ENCODE peak calls at places on chromosomes 4 and X, in ten cellular contexts. L, B, A, O, R, K, I, M, C and Y are unnamed samples.
A peak's percentile ranks its signal among the peaks of the same experiment; 100 is the strongest.

GRCh38 chr4:29467044-29467717 is 1253.0 kb upstream of the PCDH7 start:
- DNase-seq in A (no peak), M (no peak), B (no peak), C (no peak), K (no peak), I (peak; percentile 12), O (no peak), L (peak; percentile 33), R (no peak), Y (no peak)

GRCh38 chr4:151012836-151013235 is 2.2 kb downstream of the LRBA start:
- DNase-seq in I (no peak), B (no peak), O (no peak), K (no peak), C (no peak), L (peak; percentile 60), A (no peak), M (no peak), R (no peak), Y (no peak)

GRCh38 chr4:25760518-25761157 is 102.2 kb downstream of the SEL1L3 start:
- DNase-seq in L (no peak), C (no peak), M (no peak), R (no peak), O (no peak), A (no peak), K (no peak), B (no peak), I (peak; percentile 49), Y (no peak)

GRCh38 chr4:11898796-11899195 is 470.1 kb upstream of the HS3ST1 start:
- DNase-seq in O (no peak), B (no peak), I (no peak), M (no peak), A (no peak), K (no peak), L (no peak), C (no peak), R (no peak), Y (no peak)

GRCh38 chr4:139416073-139416673 is 37.7 kb upstream of the RAB33B start:
- DNase-seq in R (no peak), I (peak; percentile 67), M (peak; percentile 32), A (no peak), K (no peak), L (peak; percentile 39), B (no peak), O (peak; percentile 58), C (no peak), Y (peak; percentile 13)

GRCh38 chr4:184983660-184984356 is 34.5 kb upstream of the HELT start:
- DNase-seq in O (peak; percentile 25), I (peak; percentile 37), B (no peak), C (peak; percentile 89), R (peak; percentile 26), L (peak; percentile 91), A (peak; percentile 65), K (peak; percentile 65), M (no peak), Y (no peak)

GRCh38 chr4:154908168-154908567 is 127.1 kb downstream of the RBM46 start:
- DNase-seq in A (no peak), L (no peak), M (no peak), K (no peak), B (no peak), C (no peak), I (no peak), O (no peak), R (no peak), Y (no peak)

GRCh38 chr4:156102411-156102810 is 148.7 kb upstream of the CTSO start:
- DNase-seq in L (no peak), R (no peak), B (no peak), C (no peak), K (no peak), O (no peak), M (no peak), I (no peak), A (no peak), Y (no peak)

GRCh38 chr4:80173387-80173786 is 23.9 kb upstream of the PRDM8 start:
- DNase-seq in K (no peak), R (no peak), M (no peak), C (no peak), B (no peak), A (no peak), L (no peak), I (peak; percentile 88), O (peak; percentile 76), Y (no peak)

GRCh38 chr4:80171251-80171650 is 26.1 kb upstream of the PRDM8 start:
- DNase-seq in R (no peak), O (no peak), A (no peak), C (no peak), B (no peak), K (no peak), I (peak; percentile 62), M (no peak), L (peak; percentile 10), Y (no peak)

GRCh38 chr4:80172203-80172602 is 25.1 kb upstream of the PRDM8 start:
- DNase-seq in R (no peak), C (no peak), O (no peak), M (no peak), B (no peak), I (no peak), K (no peak), L (no peak), A (no peak), Y (no peak)

GRCh38 chr4:80171656-80172055 is 25.6 kb upstream of the PRDM8 start:
- DNase-seq in A (no peak), L (no peak), M (no peak), K (no peak), B (no peak), C (no peak), O (no peak), R (no peak), I (no peak), Y (no peak)

DNA sequence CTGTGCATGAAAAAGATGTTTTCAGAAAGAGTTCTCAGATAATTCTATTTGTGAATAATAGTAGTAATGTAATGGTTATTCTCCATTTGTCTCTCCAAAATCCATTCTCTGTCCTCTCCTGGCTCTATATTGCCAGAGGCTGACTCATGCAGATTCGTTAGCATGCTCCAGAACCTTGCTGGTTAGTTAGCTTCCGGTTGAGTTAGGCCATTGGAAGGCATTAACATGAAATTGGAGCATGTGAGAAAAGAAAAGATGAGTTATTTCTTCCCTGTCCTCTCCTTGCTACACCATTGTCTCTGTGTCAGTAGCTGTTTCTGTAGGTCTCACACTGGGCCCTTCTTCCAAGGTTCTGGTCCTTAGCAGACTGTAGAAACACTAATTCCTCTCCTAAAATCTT is 23.5 kb upstream of the PRDM8 start:
- DNase-seq in K (no peak), A (no peak), R (no peak), O (no peak), L (peak; percentile 7), I (peak; percentile 64), C (no peak), B (no peak), M (no peak), Y (no peak)
- H3K27ac ChIP-seq in K (no peak overlapping the region), A (no peak overlapping the region), R (no peak overlapping the region), O (peak overlapping the region; percentile 48), L (no peak overlapping the region), I (no peak overlapping the region), C (no peak overlapping the region), B (no peak overlapping the region), M (no peak overlapping the region), Y (no peak overlapping the region)

GRCh38 chrX:46627700-46628405 is 54.3 kb downstream of the CHST7 start:
- DNase-seq in B (no peak), O (peak; percentile 79), R (no peak), I (no peak), K (no peak), L (no peak), A (no peak), C (no peak), M (no peak), Y (no peak)

GRCh38 chrX:46630141-46630540 is 56.6 kb downstream of the CHST7 start:
- DNase-seq in B (no peak), M (peak; percentile 13), I (peak; percentile 64), R (no peak), O (no peak), C (no peak), A (no peak), L (no peak), K (no peak), Y (no peak)

GRCh38 chrX:46627044-46627443 is 53.5 kb downstream of the CHST7 start:
- DNase-seq in I (no peak), B (no peak), K (no peak), L (no peak), O (peak; percentile 1), C (no peak), R (no peak), A (no peak), M (no peak), Y (no peak)

GRCh38 chrX:46626566-46626965 is 53.0 kb downstream of the CHST7 start:
- DNase-seq in R (no peak), M (no peak), O (peak; percentile 90), I (no peak), L (no peak), A (no peak), K (no peak), B (no peak), C (no peak), Y (no peak)

GRCh38 chrX:46628406-46629371 is 55.1 kb downstream of the CHST7 start:
- DNase-seq in O (peak; percentile 47), I (peak; percentile 62), B (peak; percentile 91), M (peak; percentile 21), L (no peak), R (no peak), A (peak; percentile 53), C (no peak), K (peak; percentile 53), Y (no peak)
- H3K27ac ChIP-seq in O (peak overlapping the region; percentile 39), I (peak overlapping the region; percentile 63), B (peak overlapping the region; percentile 55), M (peak overlapping the region; percentile 47), L (no peak overlapping the region), R (no peak overlapping the region), A (peak overlapping the region; percentile 60), C (no peak overlapping the region), K (no peak overlapping the region), Y (no peak overlapping the region)

GRCh38 chrX:131792356-131792749 is 230.7 kb upstream of the STK26 start:
- DNase-seq in K (peak; percentile 33), O (no peak), B (peak; percentile 96), I (peak; percentile 94), A (peak; percentile 91), M (no peak), C (peak; percentile 93), L (peak; percentile 2), R (peak; percentile 47), Y (no peak)

GRCh38 chrX:131795442-131796229 is 227.5 kb upstream of the STK26 start:
- DNase-seq in B (no peak), O (no peak), C (no peak), R (no peak), I (no peak), A (no peak), L (no peak), K (no peak), M (no peak), Y (no peak)

GRCh38 chrX:131791608-131792355 is 231.3 kb upstream of the STK26 start:
- DNase-seq in B (no peak), O (no peak), L (no peak), C (no peak), K (no peak), R (no peak), I (peak; percentile 10), M (no peak), A (no peak), Y (no peak)

GRCh38 chrX:131789664-131790063 is 233.4 kb upstream of the STK26 start:
- DNase-seq in A (no peak), C (no peak), R (no peak), I (no peak), L (no peak), B (no peak), O (no peak), M (no peak), K (no peak), Y (no peak)

DNA sequence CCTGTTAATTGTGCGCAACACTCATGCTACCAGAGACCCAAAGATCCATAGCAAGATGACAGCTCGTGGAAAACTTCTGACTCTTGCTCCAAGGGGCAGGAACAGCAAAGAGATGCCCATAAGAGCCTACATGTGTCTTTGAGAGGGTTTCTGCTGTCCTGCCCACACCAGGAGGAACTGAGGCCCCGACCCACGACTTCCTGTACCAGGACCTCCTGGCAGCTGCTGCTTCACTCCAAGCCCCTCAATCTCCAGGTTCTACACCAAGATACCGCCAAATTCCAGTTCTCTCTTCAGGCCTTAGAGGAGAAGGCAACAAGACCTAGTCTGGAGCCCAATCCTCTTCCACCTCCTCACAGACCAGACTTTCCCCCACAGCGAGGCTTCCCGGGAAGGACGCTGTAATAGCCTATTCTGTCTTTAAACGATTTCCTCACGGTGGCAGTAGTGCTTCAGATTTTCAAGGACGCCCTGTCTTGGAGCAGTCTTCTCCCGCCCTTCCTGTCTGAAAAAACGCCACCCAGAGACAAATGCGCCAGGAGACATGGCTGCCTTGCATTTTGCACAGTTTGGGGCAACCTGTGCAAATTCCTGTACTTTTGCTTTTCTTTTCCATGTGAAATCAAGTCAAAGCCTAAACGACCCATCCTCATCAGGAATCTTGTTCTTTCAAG is 230.2 kb upstream of the STK26 start:
- DNase-seq in M (no peak), B (peak; percentile 95), O (no peak), R (peak; percentile 29), C (peak; percentile 86), I (peak; percentile 93), K (no peak), L (peak; percentile 18), A (peak; percentile 89), Y (no peak)
- H3K27ac ChIP-seq in M (no peak overlapping the region), B (peak overlapping the region; percentile 79), O (no peak overlapping the region), R (peak overlapping the region; percentile 90), C (no peak overlapping the region), I (peak overlapping the region; percentile 69), K (no peak overlapping the region), L (no peak overlapping the region), A (peak overlapping the region; percentile 79), Y (no peak overlapping the region)

GRCh38 chr4:2537011-2537830 is 774 bp downstream of the FAM193A start:
- DNase-seq in M (no peak), C (peak; percentile 88), I (peak; percentile 24), R (no peak), O (peak; percentile 59), K (peak; percentile 54), B (peak; percentile 71), A (peak; percentile 54), L (peak; percentile 61), Y (no peak)
- H3K27ac ChIP-seq in M (peak overlapping the region; percentile 39), C (peak overlapping the region; percentile 85), I (peak overlapping the region; percentile 78), R (peak overlapping the region; percentile 97), O (peak overlapping the region; percentile 52), K (peak overlapping the region; percentile 90), B (peak overlapping the region; percentile 96), A (peak overlapping the region; percentile 91), L (peak overlapping the region; percentile 87), Y (no peak overlapping the region)